ENCODE peak calls at places on chromosomes 7 and 10, in ten cellular contexts. One of them, this sample, is unnamed.

GRCh38 chr7:157827045-157827862 is 490.4 kb downstream of the DNAJB6 start:
- DNase-seq in activated B cell treated with CpG ODN at 0.5 μM for 24 hours: no peak
- DNase-seq in stimulated activated naive CD4-positive, alpha-beta T cell: no peak
- DNase-seq in M059J: no peak
- DNase-seq in LHCN-M2: no peak
- DNase-seq in HT1080: no peak
- DNase-seq in activated T-cell treated with anti-CD3 and anti-CD28 coated beads for 1 hour: no peak
- DNase-seq in effector memory CD4-positive, alpha-beta T cell: no peak
- DNase-seq in NAMALWA: no peak
- DNase-seq in ACHN: no peak
- DNase-seq in this sample: peak

GRCh38 chr10:79090134-79090803 is 21.5 kb downstream of the ZMIZ1 start:
- DNase-seq in HT1080: peak
- DNase-seq in activated T-cell treated with anti-CD3 and anti-CD28 coated beads for 1 hour: no peak
- DNase-seq in ACHN: peak
- DNase-seq in stimulated activated naive CD4-positive, alpha-beta T cell: no peak
- DNase-seq in activated B cell treated with CpG ODN at 0.5 μM for 24 hours: no peak
- DNase-seq in effector memory CD4-positive, alpha-beta T cell: no peak
- DNase-seq in NAMALWA: peak
- DNase-seq in LHCN-M2: no peak
- DNase-seq in M059J: peak
- DNase-seq in this sample: no peak

GRCh38 chr10:124000792-124001201 is 92.6 kb downstream of the CHST15 start:
- DNase-seq in HT1080: peak
- DNase-seq in NAMALWA: no peak
- DNase-seq in activated T-cell treated with anti-CD3 and anti-CD28 coated beads for 1 hour: no peak
- DNase-seq in M059J: peak
- DNase-seq in stimulated activated naive CD4-positive, alpha-beta T cell: no peak
- DNase-seq in LHCN-M2: peak
- DNase-seq in effector memory CD4-positive, alpha-beta T cell: no peak
- DNase-seq in activated B cell treated with CpG ODN at 0.5 μM for 24 hours: no peak
- DNase-seq in ACHN: no peak
- DNase-seq in this sample: no peak

GRCh38 chr10:73854310-73854709 is 20.0 kb downstream of the CAMK2G start:
- DNase-seq in stimulated activated naive CD4-positive, alpha-beta T cell: no peak
- DNase-seq in ACHN: no peak
- DNase-seq in activated T-cell treated with anti-CD3 and anti-CD28 coated beads for 1 hour: no peak
- DNase-seq in activated B cell treated with CpG ODN at 0.5 μM for 24 hours: no peak
- DNase-seq in LHCN-M2: no peak
- DNase-seq in HT1080: no peak
- DNase-seq in effector memory CD4-positive, alpha-beta T cell: no peak
- DNase-seq in NAMALWA: no peak
- DNase-seq in M059J: no peak
- DNase-seq in this sample: no peak

GRCh38 chr10:93816123-93816747 is 58.5 kb downstream of the LGI1 start:
- DNase-seq in ACHN: peak
- DNase-seq in activated B cell treated with CpG ODN at 0.5 μM for 24 hours: no peak
- DNase-seq in stimulated activated naive CD4-positive, alpha-beta T cell: no peak
- DNase-seq in HT1080: peak
- DNase-seq in NAMALWA: peak
- DNase-seq in LHCN-M2: peak
- DNase-seq in effector memory CD4-positive, alpha-beta T cell: no peak
- DNase-seq in M059J: peak
- DNase-seq in activated T-cell treated with anti-CD3 and anti-CD28 coated beads for 1 hour: peak
- DNase-seq in this sample: peak

GRCh38 chr7:112157072-112157471 is 49.1 kb downstream of the DOCK4 start:
- DNase-seq in M059J: peak
- DNase-seq in activated T-cell treated with anti-CD3 and anti-CD28 coated beads for 1 hour: no peak
- DNase-seq in stimulated activated naive CD4-positive, alpha-beta T cell: no peak
- DNase-seq in HT1080: peak
- DNase-seq in ACHN: peak
- DNase-seq in LHCN-M2: peak
- DNase-seq in effector memory CD4-positive, alpha-beta T cell: no peak
- DNase-seq in activated B cell treated with CpG ODN at 0.5 μM for 24 hours: no peak
- DNase-seq in NAMALWA: no peak
- DNase-seq in this sample: no peak

GRCh38 chr10:132532784-132533560 is 4.6 kb upstream of the INPP5A start:
- DNase-seq in NAMALWA: no peak
- DNase-seq in HT1080: peak
- DNase-seq in activated B cell treated with CpG ODN at 0.5 μM for 24 hours: no peak
- DNase-seq in activated T-cell treated with anti-CD3 and anti-CD28 coated beads for 1 hour: no peak
- DNase-seq in effector memory CD4-positive, alpha-beta T cell: no peak
- DNase-seq in LHCN-M2: peak
- DNase-seq in stimulated activated naive CD4-positive, alpha-beta T cell: no peak
- DNase-seq in M059J: peak
- DNase-seq in ACHN: peak
- DNase-seq in this sample: peak

GRCh38 chr7:91051966-91052365 is 212.3 kb upstream of the FZD1 start:
- DNase-seq in activated B cell treated with CpG ODN at 0.5 μM for 24 hours: no peak
- DNase-seq in effector memory CD4-positive, alpha-beta T cell: no peak
- DNase-seq in HT1080: no peak
- DNase-seq in ACHN: no peak
- DNase-seq in stimulated activated naive CD4-positive, alpha-beta T cell: no peak
- DNase-seq in activated T-cell treated with anti-CD3 and anti-CD28 coated beads for 1 hour: no peak
- DNase-seq in LHCN-M2: no peak
- DNase-seq in NAMALWA: no peak
- DNase-seq in M059J: no peak
- DNase-seq in this sample: no peak

GRCh38 chr7:136086712-136087111 is 109.6 kb upstream of the MTPN start:
- DNase-seq in activated B cell treated with CpG ODN at 0.5 μM for 24 hours: no peak
- DNase-seq in NAMALWA: peak
- DNase-seq in activated T-cell treated with anti-CD3 and anti-CD28 coated beads for 1 hour: no peak
- DNase-seq in HT1080: peak
- DNase-seq in stimulated activated naive CD4-positive, alpha-beta T cell: no peak
- DNase-seq in ACHN: peak
- DNase-seq in M059J: peak
- DNase-seq in effector memory CD4-positive, alpha-beta T cell: peak
- DNase-seq in LHCN-M2: peak
- DNase-seq in this sample: peak

GRCh38 chr10:60235001-60235400 is 154.7 kb downstream of the ANK3 start:
- DNase-seq in M059J: peak
- DNase-seq in HT1080: peak
- DNase-seq in LHCN-M2: peak
- DNase-seq in ACHN: no peak
- DNase-seq in effector memory CD4-positive, alpha-beta T cell: no peak
- DNase-seq in NAMALWA: no peak
- DNase-seq in stimulated activated naive CD4-positive, alpha-beta T cell: no peak
- DNase-seq in activated B cell treated with CpG ODN at 0.5 μM for 24 hours: no peak
- DNase-seq in activated T-cell treated with anti-CD3 and anti-CD28 coated beads for 1 hour: no peak
- DNase-seq in this sample: no peak

GRCh38 chr7:140229591-140230516 is 53.1 kb upstream of the KDM7A start:
- DNase-seq in activated B cell treated with CpG ODN at 0.5 μM for 24 hours: peak
- DNase-seq in effector memory CD4-positive, alpha-beta T cell: peak
- DNase-seq in activated T-cell treated with anti-CD3 and anti-CD28 coated beads for 1 hour: peak
- DNase-seq in NAMALWA: peak
- DNase-seq in ACHN: no peak
- DNase-seq in stimulated activated naive CD4-positive, alpha-beta T cell: peak
- DNase-seq in LHCN-M2: no peak
- DNase-seq in HT1080: no peak
- DNase-seq in M059J: no peak
- DNase-seq in this sample: peak

GRCh38 chr7:1555813-1556540 is at the start of gene TMEM184A:
- DNase-seq in ACHN: peak
- DNase-seq in HT1080: no peak
- DNase-seq in LHCN-M2: no peak
- DNase-seq in activated B cell treated with CpG ODN at 0.5 μM for 24 hours: no peak
- DNase-seq in activated T-cell treated with anti-CD3 and anti-CD28 coated beads for 1 hour: peak
- DNase-seq in NAMALWA: peak
- DNase-seq in effector memory CD4-positive, alpha-beta T cell: no peak
- DNase-seq in M059J: peak
- DNase-seq in stimulated activated naive CD4-positive, alpha-beta T cell: peak
- DNase-seq in this sample: peak

GRCh38 chr7:50287121-50287520 is 17.4 kb upstream of the IKZF1 start:
- DNase-seq in stimulated activated naive CD4-positive, alpha-beta T cell: no peak
- DNase-seq in NAMALWA: no peak
- DNase-seq in activated T-cell treated with anti-CD3 and anti-CD28 coated beads for 1 hour: no peak
- DNase-seq in M059J: no peak
- DNase-seq in ACHN: no peak
- DNase-seq in LHCN-M2: no peak
- DNase-seq in effector memory CD4-positive, alpha-beta T cell: no peak
- DNase-seq in activated B cell treated with CpG ODN at 0.5 μM for 24 hours: no peak
- DNase-seq in HT1080: no peak
- DNase-seq in this sample: no peak

GRCh38 chr10:103550229-103550628 is 56.7 kb downstream of the NEURL1 start:
- DNase-seq in stimulated activated naive CD4-positive, alpha-beta T cell: no peak
- DNase-seq in NAMALWA: no peak
- DNase-seq in HT1080: no peak
- DNase-seq in activated B cell treated with CpG ODN at 0.5 μM for 24 hours: no peak
- DNase-seq in activated T-cell treated with anti-CD3 and anti-CD28 coated beads for 1 hour: no peak
- DNase-seq in ACHN: no peak
- DNase-seq in effector memory CD4-positive, alpha-beta T cell: no peak
- DNase-seq in LHCN-M2: no peak
- DNase-seq in M059J: no peak
- DNase-seq in this sample: no peak

GRCh38 chr10:117684673-117685211 is 142.2 kb downstream of the EMX2 start:
- DNase-seq in effector memory CD4-positive, alpha-beta T cell: no peak
- DNase-seq in HT1080: peak
- DNase-seq in NAMALWA: no peak
- DNase-seq in activated B cell treated with CpG ODN at 0.5 μM for 24 hours: no peak
- DNase-seq in LHCN-M2: no peak
- DNase-seq in ACHN: peak
- DNase-seq in activated T-cell treated with anti-CD3 and anti-CD28 coated beads for 1 hour: no peak
- DNase-seq in M059J: no peak
- DNase-seq in stimulated activated naive CD4-positive, alpha-beta T cell: no peak
- DNase-seq in this sample: no peak

GRCh38 chr7:77454802-77455201 is 38.7 kb upstream of the GSAP start:
- DNase-seq in HT1080: no peak
- DNase-seq in ACHN: no peak
- DNase-seq in LHCN-M2: peak
- DNase-seq in effector memory CD4-positive, alpha-beta T cell: no peak
- DNase-seq in NAMALWA: no peak
- DNase-seq in activated B cell treated with CpG ODN at 0.5 μM for 24 hours: no peak
- DNase-seq in stimulated activated naive CD4-positive, alpha-beta T cell: no peak
- DNase-seq in activated T-cell treated with anti-CD3 and anti-CD28 coated beads for 1 hour: no peak
- DNase-seq in M059J: peak
- DNase-seq in this sample: no peak

GRCh38 chr7:71739520-71740195 is 607.7 kb downstream of the GALNT17 start:
- DNase-seq in activated T-cell treated with anti-CD3 and anti-CD28 coated beads for 1 hour: no peak
- DNase-seq in HT1080: no peak
- DNase-seq in activated B cell treated with CpG ODN at 0.5 μM for 24 hours: no peak
- DNase-seq in NAMALWA: no peak
- DNase-seq in stimulated activated naive CD4-positive, alpha-beta T cell: no peak
- DNase-seq in ACHN: no peak
- DNase-seq in LHCN-M2: no peak
- DNase-seq in M059J: no peak
- DNase-seq in effector memory CD4-positive, alpha-beta T cell: no peak
- DNase-seq in this sample: no peak

GRCh38 chr10:103765981-103766380 is 89.4 kb downstream of the SH3PXD2A start:
- DNase-seq in stimulated activated naive CD4-positive, alpha-beta T cell: peak
- DNase-seq in effector memory CD4-positive, alpha-beta T cell: peak
- DNase-seq in ACHN: peak
- DNase-seq in NAMALWA: peak
- DNase-seq in LHCN-M2: no peak
- DNase-seq in HT1080: peak
- DNase-seq in M059J: peak
- DNase-seq in activated T-cell treated with anti-CD3 and anti-CD28 coated beads for 1 hour: peak
- DNase-seq in activated B cell treated with CpG ODN at 0.5 μM for 24 hours: no peak
- DNase-seq in this sample: no peak

GRCh38 chr10:23310443-23310842 is 34.2 kb downstream of the C10orf67 start:
- DNase-seq in NAMALWA: no peak
- DNase-seq in effector memory CD4-positive, alpha-beta T cell: no peak
- DNase-seq in stimulated activated naive CD4-positive, alpha-beta T cell: no peak
- DNase-seq in activated B cell treated with CpG ODN at 0.5 μM for 24 hours: no peak
- DNase-seq in M059J: no peak
- DNase-seq in LHCN-M2: no peak
- DNase-seq in HT1080: no peak
- DNase-seq in activated T-cell treated with anti-CD3 and anti-CD28 coated beads for 1 hour: no peak
- DNase-seq in ACHN: no peak
- DNase-seq in this sample: no peak

GRCh38 chr10:93894516-93895378 is 969 bp downstream of the SLC35G1 start:
- DNase-seq in ACHN: peak
- DNase-seq in effector memory CD4-positive, alpha-beta T cell: no peak
- DNase-seq in LHCN-M2: no peak
- DNase-seq in NAMALWA: peak
- DNase-seq in stimulated activated naive CD4-positive, alpha-beta T cell: no peak
- DNase-seq in activated T-cell treated with anti-CD3 and anti-CD28 coated beads for 1 hour: no peak
- DNase-seq in M059J: peak
- DNase-seq in HT1080: peak
- DNase-seq in activated B cell treated with CpG ODN at 0.5 μM for 24 hours: no peak
- DNase-seq in this sample: no peak

GRCh38 chr7:131235489-131236317 is 92.0 kb upstream of the MKLN1 start:
- DNase-seq in LHCN-M2: peak
- DNase-seq in M059J: peak
- DNase-seq in ACHN: peak
- DNase-seq in activated B cell treated with CpG ODN at 0.5 μM for 24 hours: no peak
- DNase-seq in stimulated activated naive CD4-positive, alpha-beta T cell: peak
- DNase-seq in HT1080: peak
- DNase-seq in effector memory CD4-positive, alpha-beta T cell: peak
- DNase-seq in activated T-cell treated with anti-CD3 and anti-CD28 coated beads for 1 hour: peak
- DNase-seq in NAMALWA: no peak
- DNase-seq in this sample: no peak

GRCh38 chr7:102063736-102064135 is 222.9 kb upstream of the SH2B2 start:
- DNase-seq in effector memory CD4-positive, alpha-beta T cell: no peak
- DNase-seq in LHCN-M2: no peak
- DNase-seq in HT1080: peak
- DNase-seq in ACHN: peak
- DNase-seq in activated T-cell treated with anti-CD3 and anti-CD28 coated beads for 1 hour: no peak
- DNase-seq in NAMALWA: no peak
- DNase-seq in activated B cell treated with CpG ODN at 0.5 μM for 24 hours: no peak
- DNase-seq in M059J: peak
- DNase-seq in stimulated activated naive CD4-positive, alpha-beta T cell: no peak
- DNase-seq in this sample: peak

GRCh38 chr10:112565434-112566053 is 118.5 kb downstream of the VTI1A start:
- DNase-seq in stimulated activated naive CD4-positive, alpha-beta T cell: no peak
- DNase-seq in HT1080: peak
- DNase-seq in activated B cell treated with CpG ODN at 0.5 μM for 24 hours: no peak
- DNase-seq in ACHN: peak
- DNase-seq in LHCN-M2: peak
- DNase-seq in effector memory CD4-positive, alpha-beta T cell: no peak
- DNase-seq in NAMALWA: peak
- DNase-seq in M059J: peak
- DNase-seq in activated T-cell treated with anti-CD3 and anti-CD28 coated beads for 1 hour: no peak
- DNase-seq in this sample: no peak

GRCh38 chr7:98826811-98827231 is 43.0 kb downstream of the TMEM130 start:
- DNase-seq in stimulated activated naive CD4-positive, alpha-beta T cell: no peak
- DNase-seq in M059J: peak
- DNase-seq in LHCN-M2: peak
- DNase-seq in NAMALWA: no peak
- DNase-seq in HT1080: no peak
- DNase-seq in activated T-cell treated with anti-CD3 and anti-CD28 coated beads for 1 hour: no peak
- DNase-seq in ACHN: no peak
- DNase-seq in activated B cell treated with CpG ODN at 0.5 μM for 24 hours: no peak
- DNase-seq in effector memory CD4-positive, alpha-beta T cell: no peak
- DNase-seq in this sample: no peak

This sample was measured in left lung.